ENCODE peak calls at places on chromosomes 3 and 15, in seven cellular contexts. One of them, this sample, is unnamed.

GRCh38 chr3:178623666-178624255 is 87.5 kb downstream of the KCNMB2 start:
- DNase-seq in transverse colon: no peak
- DNase-seq in suprapubic skin: no peak
- DNase-seq in stomach: no peak
- DNase-seq in spleen: no peak
- DNase-seq in breast epithelium: no peak
- DNase-seq in HCT116: no peak
- DNase-seq in this sample: no peak

GRCh38 chr3:170909129-170909903 is 879 bp upstream of the EIF5A2 start:
- DNase-seq in transverse colon: no peak
- DNase-seq in suprapubic skin: no peak
- DNase-seq in stomach: no peak
- DNase-seq in spleen: no peak
- DNase-seq in breast epithelium: no peak
- DNase-seq in HCT116: no peak
- DNase-seq in this sample: no peak

GRCh38 chr15:96553006-96553405 is 222.5 kb downstream of the NR2F2 start:
- DNase-seq in transverse colon: no peak
- DNase-seq in suprapubic skin: no peak
- DNase-seq in stomach: no peak
- DNase-seq in spleen: no peak
- DNase-seq in breast epithelium: no peak
- DNase-seq in HCT116: no peak
- DNase-seq in this sample: no peak

GRCh38 chr3:185318136-185318535 is 44.8 kb upstream of the MAP3K13 start:
- DNase-seq in transverse colon: no peak
- DNase-seq in suprapubic skin: no peak
- DNase-seq in stomach: no peak
- DNase-seq in spleen: no peak
- DNase-seq in breast epithelium: no peak
- DNase-seq in HCT116: no peak
- DNase-seq in this sample: no peak

GRCh38 chr3:140432176-140432753 is 245.6 kb upstream of the TRIM42 start:
- DNase-seq in transverse colon: no peak
- DNase-seq in suprapubic skin: no peak
- DNase-seq in stomach: no peak
- DNase-seq in spleen: no peak
- DNase-seq in breast epithelium: no peak
- DNase-seq in HCT116: no peak
- DNase-seq in this sample: no peak

GRCh38 chr3:128585189-128585588 is 65.4 kb downstream of the RPN1 start:
- DNase-seq in transverse colon: no peak
- DNase-seq in suprapubic skin: no peak
- DNase-seq in stomach: no peak
- DNase-seq in spleen: no peak
- DNase-seq in breast epithelium: no peak
- DNase-seq in HCT116: no peak
- DNase-seq in this sample: no peak

GRCh38 chr3:147838650-147839049 is 429.5 kb downstream of the ZIC1 start:
- DNase-seq in transverse colon: no peak
- DNase-seq in suprapubic skin: no peak
- DNase-seq in stomach: no peak
- DNase-seq in spleen: no peak
- DNase-seq in breast epithelium: no peak
- DNase-seq in HCT116: peak; percentile 12
- DNase-seq in this sample: no peak

GRCh38 chr3:16932877-16933276 is 48.1 kb downstream of the PLCL2 start:
- DNase-seq in transverse colon: no peak
- DNase-seq in suprapubic skin: no peak
- DNase-seq in stomach: no peak
- DNase-seq in spleen: no peak
- DNase-seq in breast epithelium: no peak
- DNase-seq in HCT116: no peak
- DNase-seq in this sample: no peak

GRCh38 chr3:129402616-129403015 is 25.8 kb downstream of the EFCAB12 start:
- DNase-seq in transverse colon: no peak
- DNase-seq in suprapubic skin: no peak
- DNase-seq in stomach: no peak
- DNase-seq in spleen: no peak
- DNase-seq in breast epithelium: no peak
- DNase-seq in HCT116: no peak
- DNase-seq in this sample: no peak

GRCh38 chr15:63521405-63522142 is 17.2 kb downstream of the USP3 start:
- DNase-seq in transverse colon: no peak
- DNase-seq in suprapubic skin: no peak
- DNase-seq in stomach: no peak
- DNase-seq in spleen: no peak
- DNase-seq in breast epithelium: no peak
- DNase-seq in HCT116: no peak
- DNase-seq in this sample: no peak

GRCh38 chr3:132464066-132464465 is 46.8 kb downstream of the DNAJC13 start:
- DNase-seq in transverse colon: no peak
- DNase-seq in suprapubic skin: no peak
- DNase-seq in stomach: no peak
- DNase-seq in spleen: no peak
- DNase-seq in breast epithelium: no peak
- DNase-seq in HCT116: no peak
- DNase-seq in this sample: no peak

GRCh38 chr3:181695661-181696491 is 15.8 kb upstream of the SOX2 start:
- DNase-seq in transverse colon: no peak
- DNase-seq in suprapubic skin: no peak
- DNase-seq in stomach: peak; percentile 38
- DNase-seq in spleen: no peak
- DNase-seq in breast epithelium: no peak
- DNase-seq in HCT116: no peak
- DNase-seq in this sample: no peak

GRCh38 chr15:98799991-98800390 is 151.7 kb downstream of the IGF1R start:
- DNase-seq in transverse colon: no peak
- DNase-seq in suprapubic skin: no peak
- DNase-seq in stomach: no peak
- DNase-seq in spleen: no peak
- DNase-seq in breast epithelium: no peak
- DNase-seq in HCT116: no peak
- DNase-seq in this sample: no peak

GRCh38 chr15:33068531-33068990 is 126.0 kb downstream of the FMN1 start:
- DNase-seq in transverse colon: peak; percentile 87
- DNase-seq in suprapubic skin: peak; percentile 72
- DNase-seq in stomach: peak; percentile 90
- DNase-seq in spleen: no peak
- DNase-seq in breast epithelium: peak; percentile 87
- DNase-seq in HCT116: no peak
- DNase-seq in this sample: peak; percentile 16

GRCh38 chr3:124526601-124527000 is 203.7 kb upstream of the UMPS start:
- DNase-seq in transverse colon: no peak
- DNase-seq in suprapubic skin: no peak
- DNase-seq in stomach: no peak
- DNase-seq in spleen: no peak
- DNase-seq in breast epithelium: no peak
- DNase-seq in HCT116: no peak
- DNase-seq in this sample: no peak

GRCh38 chr3:30581982-30582381 is 24.4 kb upstream of the TGFBR2 start:
- DNase-seq in transverse colon: no peak
- DNase-seq in suprapubic skin: no peak
- DNase-seq in stomach: no peak
- DNase-seq in spleen: no peak
- DNase-seq in breast epithelium: no peak
- DNase-seq in HCT116: no peak
- DNase-seq in this sample: no peak

GRCh38 chr15:77027697-77028450 is 32.9 kb downstream of the PSTPIP1 start:
- DNase-seq in transverse colon: peak; percentile 10
- DNase-seq in suprapubic skin: peak; percentile 57
- DNase-seq in stomach: no peak
- DNase-seq in spleen: peak; percentile 79
- DNase-seq in breast epithelium: no peak
- DNase-seq in HCT116: no peak
- DNase-seq in this sample: no peak

GRCh38 chr3:120350431-120350941 is 1.3 kb upstream of the LRRC58 start:
- DNase-seq in transverse colon: peak; percentile 12
- DNase-seq in suprapubic skin: peak; percentile 62
- DNase-seq in stomach: no peak
- DNase-seq in spleen: peak; percentile 72
- DNase-seq in breast epithelium: no peak
- DNase-seq in HCT116: no peak
- DNase-seq in this sample: no peak

GRCh38 chr3:29777869-29778268 is 497.0 kb downstream of the RBMS3 start:
- DNase-seq in transverse colon: no peak
- DNase-seq in suprapubic skin: no peak
- DNase-seq in stomach: no peak
- DNase-seq in spleen: no peak
- DNase-seq in breast epithelium: no peak
- DNase-seq in HCT116: no peak
- DNase-seq in this sample: no peak

GRCh38 chr15:58910456-58910855 is 23.0 kb downstream of the SLTM start:
- DNase-seq in transverse colon: no peak
- DNase-seq in suprapubic skin: no peak
- DNase-seq in stomach: no peak
- DNase-seq in spleen: no peak
- DNase-seq in breast epithelium: no peak
- DNase-seq in HCT116: no peak
- DNase-seq in this sample: no peak

GRCh38 chr3:52084216-52084945 is 28.0 kb upstream of the DUSP7 start:
- DNase-seq in transverse colon: no peak
- DNase-seq in suprapubic skin: no peak
- DNase-seq in stomach: no peak
- DNase-seq in spleen: peak; percentile 46
- DNase-seq in breast epithelium: no peak
- DNase-seq in HCT116: no peak
- DNase-seq in this sample: no peak

GRCh38 chr3:62371735-62372591 is 1.4 kb downstream of the FEZF2 start:
- DNase-seq in transverse colon: no peak
- DNase-seq in suprapubic skin: no peak
- DNase-seq in stomach: no peak
- DNase-seq in spleen: no peak
- DNase-seq in breast epithelium: no peak
- DNase-seq in HCT116: no peak
- DNase-seq in this sample: no peak

GRCh38 chr3:172446198-172446597 is 2.1 kb downstream of the GHSR start:
- DNase-seq in transverse colon: no peak
- DNase-seq in suprapubic skin: no peak
- DNase-seq in stomach: no peak
- DNase-seq in spleen: no peak
- DNase-seq in breast epithelium: no peak
- DNase-seq in HCT116: no peak
- DNase-seq in this sample: no peak

GRCh38 chr3:139113231-139113749 is 68.6 kb upstream of the PRR23C start:
- DNase-seq in transverse colon: no peak
- DNase-seq in suprapubic skin: peak; percentile 41
- DNase-seq in stomach: no peak
- DNase-seq in spleen: no peak
- DNase-seq in breast epithelium: no peak
- DNase-seq in HCT116: peak; percentile 21
- DNase-seq in this sample: no peak

GRCh38 chr15:67149068-67149841 is 83.9 kb downstream of the SMAD3 start:
- DNase-seq in transverse colon: no peak
- DNase-seq in suprapubic skin: no peak
- DNase-seq in stomach: no peak
- DNase-seq in spleen: no peak
- DNase-seq in breast epithelium: no peak
- DNase-seq in HCT116: no peak
- DNase-seq in this sample: no peak
- H3K27ac ChIP-seq in transverse colon: peak overlapping the region; percentile 87
- H3K27ac ChIP-seq in suprapubic skin: peak overlapping the region; percentile 32
- H3K27ac ChIP-seq in stomach: peak overlapping the region; percentile 81
- H3K27ac ChIP-seq in spleen: peak overlapping the region; percentile 51
- H3K27ac ChIP-seq in breast epithelium: peak overlapping the region; percentile 92
- H3K27ac ChIP-seq in HCT116: peak overlapping the region; percentile 84
- H3K27ac ChIP-seq in this sample: peak overlapping the region; percentile 80

GRCh38 chr3:14262212-14262611 is 83.6 kb downstream of the LSM3 start:
- DNase-seq in transverse colon: no peak
- DNase-seq in suprapubic skin: no peak
- DNase-seq in stomach: no peak
- DNase-seq in spleen: peak; percentile 25
- DNase-seq in breast epithelium: no peak
- DNase-seq in HCT116: no peak
- DNase-seq in this sample: no peak
- TF ChIP-seq POLR2AphosphoS5 in transverse colon: no peak
- TF ChIP-seq POLR2AphosphoS5 in suprapubic skin: no peak
- TF ChIP-seq POLR2AphosphoS5 in stomach: no peak
- TF ChIP-seq POLR2AphosphoS5 in spleen: no peak
- TF ChIP-seq POLR2AphosphoS5 in breast epithelium: no peak
- TF ChIP-seq POLR2AphosphoS5 in HCT116: no peak
- TF ChIP-seq POLR2AphosphoS5 in this sample: no peak

GRCh38 chr3:82506204-82506603 is 744.8 kb upstream of the GBE1 start:
- DNase-seq in transverse colon: no peak
- DNase-seq in suprapubic skin: no peak
- DNase-seq in stomach: no peak
- DNase-seq in spleen: no peak
- DNase-seq in breast epithelium: no peak
- DNase-seq in HCT116: no peak
- DNase-seq in this sample: no peak

GRCh38 chr3:82509106-82509842 is 747.8 kb upstream of the GBE1 start:
- DNase-seq in transverse colon: no peak
- DNase-seq in suprapubic skin: peak; percentile 46
- DNase-seq in stomach: no peak
- DNase-seq in spleen: no peak
- DNase-seq in breast epithelium: no peak
- DNase-seq in HCT116: no peak
- DNase-seq in this sample: no peak

GRCh38 chr3:82505079-82505756 is 743.8 kb upstream of the GBE1 start:
- DNase-seq in transverse colon: no peak
- DNase-seq in suprapubic skin: no peak
- DNase-seq in stomach: no peak
- DNase-seq in spleen: peak; percentile 72
- DNase-seq in breast epithelium: no peak
- DNase-seq in HCT116: no peak
- DNase-seq in this sample: no peak

DNA sequence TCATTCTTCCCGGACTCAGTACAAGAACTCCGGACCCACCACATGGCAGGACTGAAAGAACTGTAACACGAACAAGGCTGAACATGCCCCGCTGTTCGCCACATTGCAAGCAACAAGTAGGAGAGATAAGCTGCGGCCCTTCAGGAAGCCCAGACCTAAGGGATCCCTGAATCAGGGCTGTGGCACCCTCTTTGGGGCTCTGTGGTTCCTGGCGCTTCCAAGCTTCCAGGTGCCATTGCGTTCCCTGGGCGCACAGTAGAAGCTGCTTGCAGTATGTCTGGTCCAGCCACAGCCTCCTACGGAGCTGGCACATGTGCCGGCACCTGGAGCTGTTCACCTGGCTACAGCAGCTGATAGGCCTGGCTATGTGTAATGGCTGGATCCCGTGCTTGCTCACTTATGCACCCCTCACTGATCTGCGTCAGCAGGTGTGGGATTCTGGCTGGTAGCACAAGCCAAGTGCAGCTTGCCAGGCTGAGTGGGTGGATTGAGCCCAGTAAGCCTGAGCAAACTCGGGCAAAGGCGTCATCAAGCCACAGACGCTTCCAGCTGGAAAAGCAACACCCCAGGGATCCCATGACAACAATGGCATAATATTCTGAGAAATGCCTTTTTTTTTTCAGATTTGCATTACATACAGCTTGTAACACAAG is 748.6 kb upstream of the GBE1 start:
- DNase-seq in transverse colon: no peak
- DNase-seq in suprapubic skin: peak; percentile 63
- DNase-seq in stomach: no peak
- DNase-seq in spleen: no peak
- DNase-seq in breast epithelium: no peak
- DNase-seq in HCT116: no peak
- DNase-seq in this sample: no peak
- H3K27ac ChIP-seq in transverse colon: no peak overlapping the region
- H3K27ac ChIP-seq in suprapubic skin: no peak overlapping the region
- H3K27ac ChIP-seq in stomach: no peak overlapping the region
- H3K27ac ChIP-seq in spleen: no peak overlapping the region
- H3K27ac ChIP-seq in breast epithelium: no peak overlapping the region
- H3K27ac ChIP-seq in HCT116: no peak overlapping the region
- H3K27ac ChIP-seq in this sample: no peak overlapping the region

GRCh38 chr15:48963524-48964113 is at the start of gene SHC4:
- DNase-seq in transverse colon: peak; percentile 34
- DNase-seq in suprapubic skin: peak; percentile 69
- DNase-seq in stomach: peak; percentile 44
- DNase-seq in spleen: no peak
- DNase-seq in breast epithelium: no peak
- DNase-seq in HCT116: no peak
- DNase-seq in this sample: peak; percentile 69
- TF ChIP-seq POLR2AphosphoS5 in transverse colon: no peak
- TF ChIP-seq POLR2AphosphoS5 in suprapubic skin: no peak
- TF ChIP-seq POLR2AphosphoS5 in stomach: no peak
- TF ChIP-seq POLR2AphosphoS5 in spleen: no peak
- TF ChIP-seq POLR2AphosphoS5 in breast epithelium: peak; percentile 22
- TF ChIP-seq POLR2AphosphoS5 in HCT116: no peak
- TF ChIP-seq POLR2AphosphoS5 in this sample: no peak

This sample was measured in SK-N-MC.